ENCODE peak calls at places on chromosome 19, in nine cellular contexts. One of them, this sample, is unnamed.

GRCh38 chr19:36750066-36750691 is 22.4 kb downstream of the ZNF850 start:
- DNase-seq in CD4-positive, alpha-beta T cell: no peak
- DNase-seq in tibial nerve: no peak
- DNase-seq in WTC11: no peak
- DNase-seq in BE2C: no peak
- DNase-seq in neural crest cell: no peak
- DNase-seq in H9: no peak
- DNase-seq in mammary epithelial cell: no peak
- DNase-seq in cardiac muscle cell: no peak
- DNase-seq in this sample: no peak

GRCh38 chr19:9858766-9859165 is 23.6 kb downstream of the PIN1 start:
- DNase-seq in mammary epithelial cell: no peak
- DNase-seq in BE2C: no peak
- DNase-seq in WTC11: no peak
- DNase-seq in neural crest cell: no peak
- DNase-seq in cardiac muscle cell: no peak
- DNase-seq in tibial nerve: no peak
- DNase-seq in CD4-positive, alpha-beta T cell: no peak
- DNase-seq in H9: no peak
- DNase-seq in this sample: no peak

GRCh38 chr19:1206733-1207301 is 1.2 kb downstream of the STK11 start:
- DNase-seq in CD4-positive, alpha-beta T cell: peak
- DNase-seq in neural crest cell: no peak
- DNase-seq in BE2C: no peak
- DNase-seq in cardiac muscle cell: no peak
- DNase-seq in H9: peak
- DNase-seq in tibial nerve: no peak
- DNase-seq in mammary epithelial cell: no peak
- DNase-seq in WTC11: no peak
- DNase-seq in this sample: no peak

GRCh38 chr19:18649371-18650047 is 12.7 kb downstream of the KLHL26 start:
- DNase-seq in mammary epithelial cell: peak
- DNase-seq in cardiac muscle cell: peak
- DNase-seq in WTC11: no peak
- DNase-seq in neural crest cell: peak
- DNase-seq in BE2C: peak
- DNase-seq in CD4-positive, alpha-beta T cell: no peak
- DNase-seq in H9: peak
- DNase-seq in tibial nerve: peak
- DNase-seq in this sample: no peak

GRCh38 chr19:1107655-1108261 is 4.0 kb downstream of the GPX4 start:
- DNase-seq in CD4-positive, alpha-beta T cell: no peak
- DNase-seq in WTC11: no peak
- DNase-seq in H9: no peak
- DNase-seq in neural crest cell: no peak
- DNase-seq in mammary epithelial cell: no peak
- DNase-seq in BE2C: no peak
- DNase-seq in cardiac muscle cell: no peak
- DNase-seq in tibial nerve: no peak
- DNase-seq in this sample: no peak

GRCh38 chr19:3513198-3514140 is 7.4 kb downstream of the FZR1 start:
- DNase-seq in CD4-positive, alpha-beta T cell: no peak
- DNase-seq in mammary epithelial cell: no peak
- DNase-seq in WTC11: no peak
- DNase-seq in H9: no peak
- DNase-seq in cardiac muscle cell: no peak
- DNase-seq in BE2C: no peak
- DNase-seq in tibial nerve: no peak
- DNase-seq in neural crest cell: no peak
- DNase-seq in this sample: no peak

GRCh38 chr19:33129901-33130300 is 2.0 kb upstream of the WDR88 start:
- DNase-seq in CD4-positive, alpha-beta T cell: no peak
- DNase-seq in WTC11: no peak
- DNase-seq in cardiac muscle cell: no peak
- DNase-seq in tibial nerve: no peak
- DNase-seq in mammary epithelial cell: no peak
- DNase-seq in H9: no peak
- DNase-seq in neural crest cell: no peak
- DNase-seq in BE2C: no peak
- DNase-seq in this sample: no peak

GRCh38 chr19:35177377-35178274 is 23.1 kb downstream of the FXYD5 start:
- DNase-seq in mammary epithelial cell: no peak
- DNase-seq in BE2C: no peak
- DNase-seq in H9: peak
- DNase-seq in neural crest cell: no peak
- DNase-seq in tibial nerve: no peak
- DNase-seq in CD4-positive, alpha-beta T cell: no peak
- DNase-seq in WTC11: no peak
- DNase-seq in cardiac muscle cell: no peak
- DNase-seq in this sample: no peak

GRCh38 chr19:1181606-1182005 is 7.5 kb upstream of the SBNO2 start:
- DNase-seq in tibial nerve: no peak
- DNase-seq in cardiac muscle cell: no peak
- DNase-seq in mammary epithelial cell: peak
- DNase-seq in BE2C: no peak
- DNase-seq in CD4-positive, alpha-beta T cell: no peak
- DNase-seq in H9: no peak
- DNase-seq in neural crest cell: no peak
- DNase-seq in WTC11: no peak
- DNase-seq in this sample: no peak

GRCh38 chr19:51539821-51540366 is 8.4 kb upstream of the SIGLEC6 start:
- DNase-seq in cardiac muscle cell: no peak
- DNase-seq in WTC11: no peak
- DNase-seq in CD4-positive, alpha-beta T cell: no peak
- DNase-seq in tibial nerve: no peak
- DNase-seq in neural crest cell: no peak
- DNase-seq in BE2C: no peak
- DNase-seq in mammary epithelial cell: no peak
- DNase-seq in H9: no peak
- DNase-seq in this sample: no peak

GRCh38 chr19:571127-571974 is 1.0 kb upstream of the BSG start:
- DNase-seq in H9: peak
- DNase-seq in neural crest cell: peak
- DNase-seq in CD4-positive, alpha-beta T cell: peak
- DNase-seq in tibial nerve: no peak
- DNase-seq in WTC11: peak
- DNase-seq in cardiac muscle cell: peak
- DNase-seq in mammary epithelial cell: no peak
- DNase-seq in BE2C: peak
- DNase-seq in this sample: no peak

GRCh38 chr19:45785781-45786532 is 3.7 kb upstream of the DMPK start:
- DNase-seq in BE2C: no peak
- DNase-seq in neural crest cell: no peak
- DNase-seq in WTC11: no peak
- DNase-seq in tibial nerve: no peak
- DNase-seq in H9: no peak
- DNase-seq in mammary epithelial cell: no peak
- DNase-seq in CD4-positive, alpha-beta T cell: no peak
- DNase-seq in cardiac muscle cell: no peak
- DNase-seq in this sample: no peak

GRCh38 chr19:2327773-2328400 is 499 bp downstream of the LSM7 start:
- DNase-seq in neural crest cell: no peak
- DNase-seq in mammary epithelial cell: peak
- DNase-seq in CD4-positive, alpha-beta T cell: peak
- DNase-seq in H9: peak
- DNase-seq in tibial nerve: no peak
- DNase-seq in WTC11: no peak
- DNase-seq in BE2C: no peak
- DNase-seq in cardiac muscle cell: peak
- DNase-seq in this sample: no peak

GRCh38 chr19:42325896-42326771 is 699 bp downstream of the MEGF8 start:
- DNase-seq in WTC11: peak
- DNase-seq in tibial nerve: no peak
- DNase-seq in H9: peak
- DNase-seq in BE2C: no peak
- DNase-seq in neural crest cell: peak
- DNase-seq in mammary epithelial cell: peak
- DNase-seq in CD4-positive, alpha-beta T cell: no peak
- DNase-seq in cardiac muscle cell: no peak
- DNase-seq in this sample: no peak

GRCh38 chr19:3034845-3035541 is 5.9 kb upstream of the TLE2 start:
- DNase-seq in mammary epithelial cell: peak
- DNase-seq in tibial nerve: no peak
- DNase-seq in WTC11: no peak
- DNase-seq in CD4-positive, alpha-beta T cell: no peak
- DNase-seq in neural crest cell: no peak
- DNase-seq in H9: no peak
- DNase-seq in BE2C: peak
- DNase-seq in cardiac muscle cell: peak
- DNase-seq in this sample: no peak

GRCh38 chr19:35409191-35409590 is 38.3 kb downstream of the GPR42 start:
- DNase-seq in WTC11: no peak
- DNase-seq in CD4-positive, alpha-beta T cell: no peak
- DNase-seq in H9: no peak
- DNase-seq in neural crest cell: no peak
- DNase-seq in tibial nerve: no peak
- DNase-seq in BE2C: no peak
- DNase-seq in cardiac muscle cell: no peak
- DNase-seq in mammary epithelial cell: no peak
- DNase-seq in this sample: no peak

GRCh38 chr19:50315773-50316448 is 13.3 kb downstream of the KCNC3 start:
- DNase-seq in mammary epithelial cell: no peak
- DNase-seq in H9: peak
- DNase-seq in neural crest cell: no peak
- DNase-seq in WTC11: peak
- DNase-seq in cardiac muscle cell: no peak
- DNase-seq in BE2C: peak
- DNase-seq in tibial nerve: no peak
- DNase-seq in CD4-positive, alpha-beta T cell: no peak
- DNase-seq in this sample: no peak
- TF ChIP-seq CTCF in mammary epithelial cell: no peak
- TF ChIP-seq CTCF in H9: peak
- TF ChIP-seq CTCF in neural crest cell: peak
- TF ChIP-seq CTCF in WTC11: no peak
- TF ChIP-seq CTCF in cardiac muscle cell: no peak
- TF ChIP-seq CTCF in BE2C: no peak
- TF ChIP-seq CTCF in tibial nerve: no peak
- TF ChIP-seq CTCF in CD4-positive, alpha-beta T cell: no peak
- TF ChIP-seq CTCF in this sample: peak

GRCh38 chr19:8335343-8336071 is 7.6 kb downstream of the KANK3 start:
- DNase-seq in WTC11: peak
- DNase-seq in cardiac muscle cell: no peak
- DNase-seq in tibial nerve: no peak
- DNase-seq in CD4-positive, alpha-beta T cell: no peak
- DNase-seq in mammary epithelial cell: no peak
- DNase-seq in neural crest cell: no peak
- DNase-seq in BE2C: no peak
- DNase-seq in H9: peak
- DNase-seq in this sample: no peak
- TF ChIP-seq CTCF in WTC11: peak
- TF ChIP-seq CTCF in cardiac muscle cell: no peak
- TF ChIP-seq CTCF in tibial nerve: no peak
- TF ChIP-seq CTCF in CD4-positive, alpha-beta T cell: no peak
- TF ChIP-seq CTCF in mammary epithelial cell: no peak
- TF ChIP-seq CTCF in neural crest cell: peak
- TF ChIP-seq CTCF in BE2C: no peak
- TF ChIP-seq CTCF in H9: peak
- TF ChIP-seq CTCF in this sample: peak

GRCh38 chr19:12139885-12140544 is at the start of gene ZNF20:
- DNase-seq in cardiac muscle cell: peak
- DNase-seq in CD4-positive, alpha-beta T cell: peak
- DNase-seq in neural crest cell: peak
- DNase-seq in H9: peak
- DNase-seq in BE2C: peak
- DNase-seq in WTC11: peak
- DNase-seq in mammary epithelial cell: peak
- DNase-seq in tibial nerve: peak
- DNase-seq in this sample: peak

GRCh38 chr19:12140545-12141404 is 625 bp upstream of the ZNF20 start:
- DNase-seq in H9: peak
- DNase-seq in neural crest cell: peak
- DNase-seq in cardiac muscle cell: peak
- DNase-seq in BE2C: peak
- DNase-seq in tibial nerve: peak
- DNase-seq in CD4-positive, alpha-beta T cell: peak
- DNase-seq in WTC11: peak
- DNase-seq in mammary epithelial cell: peak
- DNase-seq in this sample: peak

GRCh38 chr19:12137541-12137940 is 2.6 kb downstream of the ZNF20 start:
- DNase-seq in tibial nerve: no peak
- DNase-seq in mammary epithelial cell: no peak
- DNase-seq in cardiac muscle cell: no peak
- DNase-seq in H9: peak
- DNase-seq in neural crest cell: no peak
- DNase-seq in CD4-positive, alpha-beta T cell: peak
- DNase-seq in BE2C: no peak
- DNase-seq in WTC11: peak
- DNase-seq in this sample: no peak

GRCh38 chr19:12139309-12139708 is 841 bp downstream of the ZNF20 start:
- DNase-seq in cardiac muscle cell: no peak
- DNase-seq in neural crest cell: no peak
- DNase-seq in CD4-positive, alpha-beta T cell: no peak
- DNase-seq in H9: no peak
- DNase-seq in mammary epithelial cell: no peak
- DNase-seq in tibial nerve: no peak
- DNase-seq in BE2C: no peak
- DNase-seq in WTC11: no peak
- DNase-seq in this sample: no peak

GRCh38 chr19:12141405-12141736 is 1.2 kb upstream of the ZNF20 start:
- DNase-seq in cardiac muscle cell: no peak
- DNase-seq in neural crest cell: no peak
- DNase-seq in BE2C: no peak
- DNase-seq in CD4-positive, alpha-beta T cell: no peak
- DNase-seq in H9: no peak
- DNase-seq in mammary epithelial cell: no peak
- DNase-seq in WTC11: no peak
- DNase-seq in tibial nerve: no peak
- DNase-seq in this sample: no peak
- TF ChIP-seq CTCF in cardiac muscle cell: no peak
- TF ChIP-seq CTCF in neural crest cell: no peak
- TF ChIP-seq CTCF in BE2C: no peak
- TF ChIP-seq CTCF in CD4-positive, alpha-beta T cell: peak
- TF ChIP-seq CTCF in H9: no peak
- TF ChIP-seq CTCF in mammary epithelial cell: no peak
- TF ChIP-seq CTCF in WTC11: peak
- TF ChIP-seq CTCF in tibial nerve: peak
- TF ChIP-seq CTCF in this sample: peak

DNA sequence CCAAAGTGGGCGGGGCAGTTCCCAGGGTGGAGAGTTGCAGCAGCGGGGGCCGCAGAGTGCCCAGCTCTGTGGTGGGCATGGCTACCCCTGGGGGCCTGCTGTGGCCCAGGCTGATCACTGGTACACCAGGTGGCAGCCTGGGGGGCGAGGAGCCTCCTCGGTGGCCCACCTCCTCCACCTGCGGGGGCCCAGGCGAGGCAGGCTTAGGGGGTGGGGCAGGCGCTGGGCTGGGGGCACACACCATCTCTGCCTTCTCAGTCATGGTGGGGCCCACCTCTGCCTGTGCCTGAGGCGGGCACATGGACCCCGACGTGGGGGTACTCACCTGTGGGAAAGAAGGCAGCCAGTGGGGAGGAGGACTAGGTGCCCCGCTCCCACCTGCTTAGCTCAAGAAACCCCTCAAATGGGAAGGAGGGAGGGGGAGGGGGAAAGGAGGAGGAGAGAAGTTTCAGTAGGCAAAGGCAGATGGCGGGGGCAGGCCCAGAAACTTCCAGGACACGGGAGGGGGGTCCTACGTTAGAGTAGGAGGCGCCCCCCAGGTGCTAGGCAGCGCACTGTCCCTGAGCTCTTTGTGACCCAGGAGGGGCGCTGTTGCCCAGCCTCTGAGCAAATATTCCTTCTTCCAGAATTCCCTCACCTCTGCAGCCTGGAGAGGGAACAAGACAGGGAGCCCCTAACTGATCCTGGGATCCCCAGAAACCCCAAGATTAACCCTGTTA is 1.6 kb downstream of the LYL1 start:
- DNase-seq in BE2C: no peak
- DNase-seq in WTC11: peak
- DNase-seq in cardiac muscle cell: no peak
- DNase-seq in neural crest cell: no peak
- DNase-seq in CD4-positive, alpha-beta T cell: no peak
- DNase-seq in tibial nerve: no peak
- DNase-seq in mammary epithelial cell: no peak
- DNase-seq in H9: no peak
- DNase-seq in this sample: no peak
- TF ChIP-seq CTCF in BE2C: peak
- TF ChIP-seq CTCF in WTC11: no peak
- TF ChIP-seq CTCF in cardiac muscle cell: peak
- TF ChIP-seq CTCF in neural crest cell: peak
- TF ChIP-seq CTCF in CD4-positive, alpha-beta T cell: no peak
- TF ChIP-seq CTCF in tibial nerve: no peak
- TF ChIP-seq CTCF in mammary epithelial cell: peak
- TF ChIP-seq CTCF in H9: peak
- TF ChIP-seq CTCF in this sample: peak

This sample was measured in type B pancreatic cell.